ENCODE peak calls at places on chromosomes 7 and 10, in seven cellular contexts. R is activated CD4-positive, alpha-beta T cell treated with anti-CD3 and anti-CD28 coated beads, Interleukin-2, amount 50 U/mL, for 1 hour; W is mucosa of descending colon; H is psoas muscle; D is HEK293T; F is body of pancreas; O is Karpas-422. C is an unnamed sample.
A peak's percentile ranks its signal among the peaks of the same experiment; 100 is the strongest.

GRCh38 chr7:4830176-4830575 is 31.7 kb downstream of the PAPOLB start:
- DNase-seq in W (peak; percentile 76), R (peak; percentile 40), O (peak; percentile 85), H (no peak), D (peak; percentile 72), F (peak; percentile 70), C (peak; percentile 25)

GRCh38 chr10:14573666-14574261 is 200.9 kb downstream of the FAM107B start:
- DNase-seq in D (no peak), R (no peak), F (no peak), O (no peak), W (no peak), H (no peak), C (no peak)

GRCh38 chr10:12237265-12238220 is 41.6 kb downstream of the CDC123 start:
- DNase-seq in W (no peak), H (no peak), D (no peak), R (no peak), O (no peak), F (no peak), C (no peak)

GRCh38 chr7:133434246-133434865 is 181.5 kb downstream of the EXOC4 start:
- DNase-seq in W (no peak), D (peak; percentile 18), H (no peak), R (no peak), O (peak; percentile 67), F (no peak), C (no peak)

GRCh38 chr7:106451171-106451570 is 166.4 kb upstream of the NAMPT start:
- DNase-seq in W (no peak), H (no peak), O (no peak), D (no peak), F (no peak), R (no peak), C (no peak)

GRCh38 chr10:113620486-113620885 is 43.4 kb downstream of the NRAP start:
- DNase-seq in F (no peak), D (no peak), W (no peak), R (no peak), O (no peak), H (no peak), C (no peak)

GRCh38 chr7:96330193-96330592 is 8.3 kb upstream of the SLC25A13 start:
- DNase-seq in O (no peak), W (no peak), R (no peak), F (no peak), H (no peak), D (no peak), C (no peak)

GRCh38 chr7:18846765-18847215 is 270.6 kb downstream of the TWIST1 start:
- DNase-seq in W (no peak), R (no peak), D (peak; percentile 10), O (no peak), F (no peak), H (no peak), C (no peak)

GRCh38 chr10:69416695-69417094 is at the start of gene TACR2:
- DNase-seq in O (no peak), H (no peak), F (no peak), D (no peak), R (no peak), W (no peak), C (no peak)

GRCh38 chr10:15725603-15726002 is 5.9 kb upstream of the ITGA8 start:
- DNase-seq in F (no peak), D (peak; percentile 69), O (peak; percentile 63), R (no peak), W (peak; percentile 45), H (no peak), C (no peak)

GRCh38 chr10:47361293-47361692 is 13.1 kb downstream of the RBP3 start:
- DNase-seq in H (no peak), D (peak; percentile 80), W (peak; percentile 67), R (no peak), F (peak; percentile 50), O (peak; percentile 80), C (no peak)

GRCh38 chr10:31999261-31999660 is 57.0 kb downstream of the KIF5B start:
- DNase-seq in D (no peak), F (no peak), R (no peak), H (no peak), W (no peak), O (no peak), C (no peak)

GRCh38 chr10:49282879-49283321 is 16.1 kb upstream of the C10orf71 start:
- DNase-seq in O (no peak), R (no peak), D (no peak), W (no peak), H (peak; percentile 28), F (no peak), C (no peak)

GRCh38 chr10:128530301-128530700 is 404.1 kb upstream of the MKI67 start:
- DNase-seq in O (peak; percentile 51), D (no peak), R (no peak), H (no peak), F (no peak), W (no peak), C (no peak)

GRCh38 chr10:132878730-132879407 is 63.5 kb downstream of the CFAP46 start:
- DNase-seq in H (no peak), F (no peak), O (no peak), R (no peak), W (no peak), D (no peak), C (no peak)

GRCh38 chr10:101441539-101442455 is 87.8 kb downstream of the BTRC start:
- DNase-seq in W (peak; percentile 38), R (no peak), O (peak; percentile 63), H (no peak), F (peak; percentile 13), D (peak; percentile 79), C (no peak)

GRCh38 chr7:157394246-157395191 is 57.7 kb downstream of the DNAJB6 start:
- DNase-seq in H (no peak), O (no peak), F (no peak), D (no peak), W (no peak), R (no peak), C (no peak)

GRCh38 chr7:1945558-1945957 is 275.5 kb downstream of the ELFN1 start:
- DNase-seq in H (peak; percentile 4), F (no peak), R (no peak), D (no peak), W (no peak), O (no peak), C (no peak)

GRCh38 chr7:77434570-77434969 is 18.4 kb upstream of the GSAP start:
- DNase-seq in D (no peak), O (no peak), H (no peak), R (no peak), W (no peak), F (no peak), C (no peak)

GRCh38 chr7:137399827-137400823 is 56.6 kb upstream of the PTN start:
- DNase-seq in H (no peak), O (no peak), R (no peak), W (no peak), F (no peak), D (no peak), C (no peak)

GRCh38 chr10:96257944-96258343 is 13.4 kb downstream of the BLNK start:
- DNase-seq in F (peak; percentile 56), R (no peak), O (no peak), H (peak; percentile 22), W (no peak), D (no peak), C (no peak)

GRCh38 chr7:158567153-158567603 is 20.4 kb downstream of the PTPRN2 start:
- DNase-seq in F (peak; percentile 52), W (no peak), O (no peak), H (no peak), D (no peak), R (no peak), C (no peak)

GRCh38 chr7:2006231-2006771 is 226.4 kb downstream of the MAD1L1 start:
- DNase-seq in O (no peak), D (no peak), R (no peak), W (no peak), H (peak; percentile 6), F (no peak), C (no peak)

GRCh38 chr10:127694580-127695193 is 42.3 kb upstream of the FOXI2 start:
- DNase-seq in D (peak; percentile 82), R (peak; percentile 6), H (no peak), F (no peak), O (peak; percentile 92), W (peak; percentile 64), C (no peak)

GRCh38 chr10:79926037-79926436 is 22.9 kb downstream of the SFTPD start:
- DNase-seq in O (no peak), R (no peak), W (no peak), F (no peak), H (no peak), D (no peak), C (no peak)

GRCh38 chr10:94630017-94630688 is 53.4 kb upstream of the CYP2C18 start:
- DNase-seq in R (no peak), O (peak; percentile 65), H (no peak), W (no peak), D (peak; percentile 38), F (no peak), C (no peak)

GRCh38 chr7:28329616-28330373 is 82.5 kb upstream of the CREB5 start:
- DNase-seq in H (no peak), W (no peak), O (peak; percentile 41), D (no peak), R (no peak), F (no peak), C (no peak)

GRCh38 chr7:35007768-35008167 is 29.5 kb downstream of the DPY19L1 start:
- DNase-seq in R (no peak), H (no peak), W (no peak), D (no peak), F (no peak), O (no peak), C (no peak)

GRCh38 chr10:42753507-42754154 is 29.0 kb upstream of the BMS1 start:
- DNase-seq in R (no peak), H (peak; percentile 35), D (peak; percentile 18), O (no peak), W (no peak), F (no peak), C (no peak)

GRCh38 chr7:66152538-66153191 is 38.0 kb downstream of the CRCP start:
- DNase-seq in W (no peak), D (no peak), F (no peak), R (no peak), O (no peak), H (no peak), C (no peak)

GRCh38 chr10:114174462-114175190 is 623 bp upstream of the CCDC186 start:
- DNase-seq in D (no peak), F (peak; percentile 59), R (no peak), W (no peak), O (no peak), H (peak; percentile 55), C (no peak)